ENCODE peak calls at places on chromosomes 2 and 18, in five cellular contexts. V is NCI-H2107, K is NCI-H748 treated with DMSO at 0.1 percent for 48 hours, R is WERI-Rb-1, X is HCT116. T is an unnamed sample.

GRCh38 chr2:128313076-128313836 is 5.4 kb downstream of the HS6ST1 start:
- DNase-seq in V (no peak), K (no peak), R (no peak), X (peak), T (no peak)

GRCh38 chr2:150617351-150617750 is 129.9 kb upstream of the RND3 start:
- DNase-seq in V (no peak), K (no peak), R (no peak), X (no peak), T (no peak)

GRCh38 chr2:36356199-36356989 is 816 bp downstream of the CRIM1 start:
- DNase-seq in V (no peak), K (no peak), R (peak), X (no peak), T (no peak)

GRCh38 chr2:195486987-195487644 is 169.9 kb upstream of the SLC39A10 start:
- DNase-seq in V (no peak), K (no peak), R (no peak), X (peak), T (no peak)

GRCh38 chr18:76345901-76346300 is 149.1 kb downstream of the ZNF516 start:
- DNase-seq in V (no peak), K (no peak), R (no peak), X (no peak), T (no peak)

GRCh38 chr2:32864761-32865160 is 82.0 kb upstream of the LTBP1 start:
- DNase-seq in V (no peak), K (no peak), R (no peak), X (no peak), T (no peak)

GRCh38 chr2:206518997-206519396 is 75.7 kb downstream of the ADAM23 start:
- DNase-seq in V (no peak), K (no peak), R (no peak), X (no peak), T (no peak)

GRCh38 chr2:208245746-208246145 is 9.1 kb downstream of the IDH1 start:
- DNase-seq in V (no peak), K (no peak), R (no peak), X (no peak), T (no peak)

GRCh38 chr2:10412380-10412779 is 35.7 kb downstream of the ODC1 start:
- DNase-seq in V (no peak), K (no peak), R (peak), X (no peak), T (no peak)

GRCh38 chr18:79377187-79377891 is 18.4 kb upstream of the NFATC1 start:
- DNase-seq in V (no peak), K (no peak), R (no peak), X (no peak), T (no peak)

GRCh38 chr2:86023366-86023712 is 82.3 kb downstream of the POLR1A start:
- DNase-seq in V (no peak), K (no peak), R (no peak), X (no peak), T (no peak)

GRCh38 chr2:31136732-31137131 is 1.5 kb downstream of the GALNT14 start:
- DNase-seq in V (no peak), K (no peak), R (no peak), X (no peak), T (no peak)

GRCh38 chr2:138249207-138249606 is 252.4 kb upstream of the SPOPL start:
- DNase-seq in V (no peak), K (no peak), R (no peak), X (no peak), T (no peak)